ENCODE peak calls at places on chromosome 12, in five cellular contexts. B is Kasumi-1, V is T-helper 1 cell, T is body of pancreas, F is HFF-Myc. L is an unnamed sample.

GRCh38 chr12:20319374-20319773 is 49.0 kb upstream of the PDE3A start:
- DNase-seq in B (no peak), V (no peak), T (no peak), F (no peak), L (no peak)

GRCh38 chr12:105716621-105717020 is 386.1 kb downstream of the C12orf75 start:
- DNase-seq in B (no peak), V (no peak), T (no peak), F (no peak), L (no peak)

GRCh38 chr12:75020068-75020557 is 189.5 kb downstream of the KCNC2 start:
- DNase-seq in B (no peak), V (no peak), T (no peak), F (no peak), L (no peak)

GRCh38 chr12:50039151-50039835 is 14.0 kb upstream of the RACGAP1 start:
- DNase-seq in B (peak; percentile 74), V (peak; percentile 68), T (peak; percentile 81), F (no peak), L (peak; percentile 89)

GRCh38 chr12:22160396-22161003 is 114.5 kb downstream of the CMAS start:
- DNase-seq in B (peak; percentile 73), V (no peak), T (no peak), F (no peak), L (no peak)

GRCh38 chr12:91211869-91212268 is 29.3 kb upstream of the DCN start:
- DNase-seq in B (no peak), V (no peak), T (no peak), F (no peak), L (no peak)

GRCh38 chr12:79251356-79251755 is 386.8 kb downstream of the SYT1 start:
- DNase-seq in B (no peak), V (no peak), T (no peak), F (no peak), L (no peak)

GRCh38 chr12:15837141-15837781 is 44.9 kb upstream of the STRAP start:
- DNase-seq in B (no peak), V (no peak), T (no peak), F (no peak), L (no peak)

GRCh38 chr12:64177001-64177400 is 45.1 kb downstream of the KICS2 start:
- DNase-seq in B (no peak), V (no peak), T (no peak), F (no peak), L (no peak)

GRCh38 chr12:78928200-78929074 is 63.9 kb downstream of the SYT1 start:
- DNase-seq in B (no peak), V (no peak), T (no peak), F (no peak), L (no peak)

GRCh38 chr12:106978035-106978800 is 8.7 kb downstream of the MTERF2 start:
- DNase-seq in B (peak; percentile 86), V (no peak), T (peak; percentile 73), F (no peak), L (peak; percentile 79)

GRCh38 chr12:71556881-71557280 is 106.8 kb downstream of the ZFC3H1 start:
- DNase-seq in B (no peak), V (no peak), T (no peak), F (peak; percentile 72), L (no peak)

GRCh38 chr12:51819851-51820720 is 28.4 kb downstream of the FIGNL2 start:
- DNase-seq in B (no peak), V (no peak), T (peak; percentile 61), F (no peak), L (no peak)

GRCh38 chr12:120468271-120468845 is 1.2 kb downstream of the SRSF9 start:
- DNase-seq in B (peak; percentile 49), V (no peak), T (peak; percentile 35), F (no peak), L (peak; percentile 62)

GRCh38 chr12:130090564-130090963 is 71.7 kb upstream of the FZD10 start:
- DNase-seq in B (no peak), V (no peak), T (no peak), F (no peak), L (no peak)

GRCh38 chr12:83128529-83128928 is 441.8 kb downstream of the TMTC2 start:
- DNase-seq in B (no peak), V (no peak), T (no peak), F (no peak), L (no peak)

GRCh38 chr12:90922068-90922743 is 32.8 kb downstream of the CCER1 start:
- DNase-seq in B (no peak), V (no peak), T (no peak), F (no peak), L (no peak)

GRCh38 chr12:61891632-61892031 is 368.6 kb upstream of the USP15 start:
- DNase-seq in B (no peak), V (no peak), T (no peak), F (no peak), L (no peak)

GRCh38 chr12:59239993-59240392 is 319.7 kb upstream of the LRIG3 start:
- DNase-seq in B (no peak), V (no peak), T (no peak), F (no peak), L (no peak)

L was measured in sciatic nerve.